ENCODE peak calls at places on chromosomes 13 and 19, in six cellular contexts. One of them, this sample, is unnamed.

GRCh38 chr19:43672061-43672679 is 2.2 kb upstream of the PLAUR start:
- DNase-seq in stimulated activated CD8-positive, alpha-beta memory T cell treated with anti-CD3 and anti-CD28 coated beads, Interleukin-4, amount 100 ng/mL, for 24 hours: no peak
- DNase-seq in GM10248: no peak
- DNase-seq in Right ventricle myocardium superior: no peak
- DNase-seq in kidney glomerular epithelial cell: no peak
- DNase-seq in cerebellum: no peak
- DNase-seq in this sample: no peak

GRCh38 chr19:2084993-2085720 is 11.0 kb downstream of the MOB3A start:
- DNase-seq in stimulated activated CD8-positive, alpha-beta memory T cell treated with anti-CD3 and anti-CD28 coated beads, Interleukin-4, amount 100 ng/mL, for 24 hours: peak
- DNase-seq in GM10248: peak
- DNase-seq in Right ventricle myocardium superior: peak
- DNase-seq in kidney glomerular epithelial cell: no peak
- DNase-seq in cerebellum: no peak
- DNase-seq in this sample: no peak

GRCh38 chr13:98910501-98910951 is 67.3 kb downstream of the DOCK9 start:
- DNase-seq in stimulated activated CD8-positive, alpha-beta memory T cell treated with anti-CD3 and anti-CD28 coated beads, Interleukin-4, amount 100 ng/mL, for 24 hours: no peak
- DNase-seq in GM10248: no peak
- DNase-seq in Right ventricle myocardium superior: no peak
- DNase-seq in kidney glomerular epithelial cell: peak
- DNase-seq in cerebellum: no peak
- DNase-seq in this sample: no peak

GRCh38 chr19:1859319-1859718 is 4.1 kb downstream of the KLF16 start:
- DNase-seq in stimulated activated CD8-positive, alpha-beta memory T cell treated with anti-CD3 and anti-CD28 coated beads, Interleukin-4, amount 100 ng/mL, for 24 hours: no peak
- DNase-seq in GM10248: no peak
- DNase-seq in Right ventricle myocardium superior: no peak
- DNase-seq in kidney glomerular epithelial cell: no peak
- DNase-seq in cerebellum: no peak
- DNase-seq in this sample: no peak

GRCh38 chr19:54024660-54025059 is 33.2 kb downstream of the CACNG6 start:
- DNase-seq in stimulated activated CD8-positive, alpha-beta memory T cell treated with anti-CD3 and anti-CD28 coated beads, Interleukin-4, amount 100 ng/mL, for 24 hours: no peak
- DNase-seq in GM10248: no peak
- DNase-seq in Right ventricle myocardium superior: no peak
- DNase-seq in kidney glomerular epithelial cell: no peak
- DNase-seq in cerebellum: no peak
- DNase-seq in this sample: no peak

GRCh38 chr19:7292352-7292949 is 1.8 kb downstream of the INSR start:
- DNase-seq in stimulated activated CD8-positive, alpha-beta memory T cell treated with anti-CD3 and anti-CD28 coated beads, Interleukin-4, amount 100 ng/mL, for 24 hours: no peak
- DNase-seq in GM10248: no peak
- DNase-seq in Right ventricle myocardium superior: no peak
- DNase-seq in kidney glomerular epithelial cell: no peak
- DNase-seq in cerebellum: no peak
- DNase-seq in this sample: no peak

GRCh38 chr13:35720290-35720689 is 243.8 kb upstream of the MAB21L1 start:
- DNase-seq in stimulated activated CD8-positive, alpha-beta memory T cell treated with anti-CD3 and anti-CD28 coated beads, Interleukin-4, amount 100 ng/mL, for 24 hours: no peak
- DNase-seq in GM10248: no peak
- DNase-seq in Right ventricle myocardium superior: no peak
- DNase-seq in kidney glomerular epithelial cell: no peak
- DNase-seq in cerebellum: no peak
- DNase-seq in this sample: no peak

GRCh38 chr13:97308735-97309429 is 86.7 kb downstream of the MBNL2 start:
- DNase-seq in stimulated activated CD8-positive, alpha-beta memory T cell treated with anti-CD3 and anti-CD28 coated beads, Interleukin-4, amount 100 ng/mL, for 24 hours: no peak
- DNase-seq in GM10248: no peak
- DNase-seq in Right ventricle myocardium superior: no peak
- DNase-seq in kidney glomerular epithelial cell: no peak
- DNase-seq in cerebellum: no peak
- DNase-seq in this sample: no peak

GRCh38 chr19:27733551-27734266 is 1479.2 kb downstream of the UQCRFS1 start:
- DNase-seq in stimulated activated CD8-positive, alpha-beta memory T cell treated with anti-CD3 and anti-CD28 coated beads, Interleukin-4, amount 100 ng/mL, for 24 hours: no peak
- DNase-seq in GM10248: no peak
- DNase-seq in Right ventricle myocardium superior: no peak
- DNase-seq in kidney glomerular epithelial cell: no peak
- DNase-seq in cerebellum: no peak
- DNase-seq in this sample: no peak

GRCh38 chr19:30754162-30754561 is 382.0 kb downstream of the ZNF536 start:
- DNase-seq in stimulated activated CD8-positive, alpha-beta memory T cell treated with anti-CD3 and anti-CD28 coated beads, Interleukin-4, amount 100 ng/mL, for 24 hours: no peak
- DNase-seq in GM10248: no peak
- DNase-seq in Right ventricle myocardium superior: no peak
- DNase-seq in kidney glomerular epithelial cell: no peak
- DNase-seq in cerebellum: no peak
- DNase-seq in this sample: no peak

GRCh38 chr19:46859637-46860124 is 1.1 kb upstream of the ARHGAP35 start:
- DNase-seq in stimulated activated CD8-positive, alpha-beta memory T cell treated with anti-CD3 and anti-CD28 coated beads, Interleukin-4, amount 100 ng/mL, for 24 hours: no peak
- DNase-seq in GM10248: no peak
- DNase-seq in Right ventricle myocardium superior: peak
- DNase-seq in kidney glomerular epithelial cell: no peak
- DNase-seq in cerebellum: no peak
- DNase-seq in this sample: peak

GRCh38 chr13:107680115-107680514 is 535.2 kb downstream of the LIG4 start:
- DNase-seq in stimulated activated CD8-positive, alpha-beta memory T cell treated with anti-CD3 and anti-CD28 coated beads, Interleukin-4, amount 100 ng/mL, for 24 hours: no peak
- DNase-seq in GM10248: no peak
- DNase-seq in Right ventricle myocardium superior: no peak
- DNase-seq in kidney glomerular epithelial cell: peak
- DNase-seq in cerebellum: peak
- DNase-seq in this sample: no peak

GRCh38 chr13:110746443-110746842 is 32.9 kb downstream of the ING1 start:
- DNase-seq in stimulated activated CD8-positive, alpha-beta memory T cell treated with anti-CD3 and anti-CD28 coated beads, Interleukin-4, amount 100 ng/mL, for 24 hours: no peak
- DNase-seq in GM10248: no peak
- DNase-seq in Right ventricle myocardium superior: no peak
- DNase-seq in kidney glomerular epithelial cell: no peak
- DNase-seq in cerebellum: no peak
- DNase-seq in this sample: no peak

GRCh38 chr19:46082728-46083050 is 41.8 kb downstream of the IGFL3 start:
- DNase-seq in stimulated activated CD8-positive, alpha-beta memory T cell treated with anti-CD3 and anti-CD28 coated beads, Interleukin-4, amount 100 ng/mL, for 24 hours: no peak
- DNase-seq in GM10248: no peak
- DNase-seq in Right ventricle myocardium superior: no peak
- DNase-seq in kidney glomerular epithelial cell: peak
- DNase-seq in cerebellum: no peak
- DNase-seq in this sample: no peak

GRCh38 chr13:80604094-80604493 is 263.2 kb upstream of the SPRY2 start:
- DNase-seq in stimulated activated CD8-positive, alpha-beta memory T cell treated with anti-CD3 and anti-CD28 coated beads, Interleukin-4, amount 100 ng/mL, for 24 hours: no peak
- DNase-seq in GM10248: no peak
- DNase-seq in Right ventricle myocardium superior: peak
- DNase-seq in kidney glomerular epithelial cell: no peak
- DNase-seq in cerebellum: no peak
- DNase-seq in this sample: no peak

GRCh38 chr19:55473613-55474012 is 2.8 kb upstream of the ZNF628 start:
- DNase-seq in stimulated activated CD8-positive, alpha-beta memory T cell treated with anti-CD3 and anti-CD28 coated beads, Interleukin-4, amount 100 ng/mL, for 24 hours: no peak
- DNase-seq in GM10248: no peak
- DNase-seq in Right ventricle myocardium superior: no peak
- DNase-seq in kidney glomerular epithelial cell: peak
- DNase-seq in cerebellum: no peak
- DNase-seq in this sample: no peak

GRCh38 chr13:31056650-31057275 is 104.9 kb downstream of the HSPH1 start:
- DNase-seq in stimulated activated CD8-positive, alpha-beta memory T cell treated with anti-CD3 and anti-CD28 coated beads, Interleukin-4, amount 100 ng/mL, for 24 hours: no peak
- DNase-seq in GM10248: no peak
- DNase-seq in Right ventricle myocardium superior: no peak
- DNase-seq in kidney glomerular epithelial cell: no peak
- DNase-seq in cerebellum: no peak
- DNase-seq in this sample: no peak